ENCODE peak calls at places on chromosomes 11 and 22, in six cellular contexts. One of them, this sample, is unnamed.

GRCh38 chr11:123034587-123034986 is 27.3 kb downstream of the HSPA8 start:
- DNase-seq in colonic mucosa: no peak
- DNase-seq in heart right ventricle: no peak
- DNase-seq in CD8-positive, alpha-beta T cell: no peak
- DNase-seq in naive thymus-derived CD4-positive, alpha-beta T cell: no peak
- DNase-seq in breast epithelium: no peak
- DNase-seq in this sample: no peak

GRCh38 chr22:27207907-27208306 is 550.5 kb downstream of the MIAT start:
- DNase-seq in colonic mucosa: no peak
- DNase-seq in heart right ventricle: no peak
- DNase-seq in CD8-positive, alpha-beta T cell: no peak
- DNase-seq in naive thymus-derived CD4-positive, alpha-beta T cell: no peak
- DNase-seq in breast epithelium: no peak
- DNase-seq in this sample: no peak

GRCh38 chr11:126317681-126318641 is 14.1 kb downstream of the DCPS start:
- DNase-seq in colonic mucosa: peak; percentile 46
- DNase-seq in heart right ventricle: peak; percentile 81
- DNase-seq in CD8-positive, alpha-beta T cell: no peak
- DNase-seq in naive thymus-derived CD4-positive, alpha-beta T cell: no peak
- DNase-seq in breast epithelium: peak; percentile 58
- DNase-seq in this sample: no peak

GRCh38 chr22:45199723-45200122 is 36.0 kb downstream of the NUP50 start:
- DNase-seq in colonic mucosa: no peak
- DNase-seq in heart right ventricle: no peak
- DNase-seq in CD8-positive, alpha-beta T cell: no peak
- DNase-seq in naive thymus-derived CD4-positive, alpha-beta T cell: no peak
- DNase-seq in breast epithelium: no peak
- DNase-seq in this sample: no peak

GRCh38 chr11:117906710-117907109 is 22.5 kb downstream of the TMPRSS13 start:
- DNase-seq in colonic mucosa: no peak
- DNase-seq in heart right ventricle: no peak
- DNase-seq in CD8-positive, alpha-beta T cell: no peak
- DNase-seq in naive thymus-derived CD4-positive, alpha-beta T cell: no peak
- DNase-seq in breast epithelium: no peak
- DNase-seq in this sample: no peak

GRCh38 chr11:110903830-110904229 is 191.6 kb upstream of the ARHGAP20 start:
- DNase-seq in colonic mucosa: no peak
- DNase-seq in heart right ventricle: no peak
- DNase-seq in CD8-positive, alpha-beta T cell: no peak
- DNase-seq in naive thymus-derived CD4-positive, alpha-beta T cell: no peak
- DNase-seq in breast epithelium: no peak
- DNase-seq in this sample: no peak

GRCh38 chr22:40055143-40055926 is 60.6 kb downstream of the FAM83F start:
- DNase-seq in colonic mucosa: no peak
- DNase-seq in heart right ventricle: no peak
- DNase-seq in CD8-positive, alpha-beta T cell: no peak
- DNase-seq in naive thymus-derived CD4-positive, alpha-beta T cell: no peak
- DNase-seq in breast epithelium: no peak
- DNase-seq in this sample: no peak

GRCh38 chr11:57644748-57645715 is 4.7 kb downstream of the YPEL4 start:
- DNase-seq in colonic mucosa: peak; percentile 92
- DNase-seq in heart right ventricle: peak; percentile 86
- DNase-seq in CD8-positive, alpha-beta T cell: peak; percentile 79
- DNase-seq in naive thymus-derived CD4-positive, alpha-beta T cell: peak; percentile 61
- DNase-seq in breast epithelium: peak; percentile 85
- DNase-seq in this sample: peak; percentile 86

GRCh38 chr11:73269353-73270088 is 2.6 kb upstream of the P2RY6 start:
- DNase-seq in colonic mucosa: no peak
- DNase-seq in heart right ventricle: no peak
- DNase-seq in CD8-positive, alpha-beta T cell: no peak
- DNase-seq in naive thymus-derived CD4-positive, alpha-beta T cell: no peak
- DNase-seq in breast epithelium: no peak
- DNase-seq in this sample: peak; percentile 95

GRCh38 chr11:73350908-73351636 is 25.1 kb upstream of the RELT start:
- DNase-seq in colonic mucosa: peak; percentile 35
- DNase-seq in heart right ventricle: no peak
- DNase-seq in CD8-positive, alpha-beta T cell: peak; percentile 47
- DNase-seq in naive thymus-derived CD4-positive, alpha-beta T cell: peak; percentile 45
- DNase-seq in breast epithelium: no peak
- DNase-seq in this sample: no peak

GRCh38 chr22:29108137-29108536 is 35.3 kb downstream of the KREMEN1 start:
- DNase-seq in colonic mucosa: no peak
- DNase-seq in heart right ventricle: no peak
- DNase-seq in CD8-positive, alpha-beta T cell: no peak
- DNase-seq in naive thymus-derived CD4-positive, alpha-beta T cell: no peak
- DNase-seq in breast epithelium: no peak
- DNase-seq in this sample: peak; percentile 35

GRCh38 chr11:1113405-1114201 is 38.9 kb downstream of the MUC2 start:
- DNase-seq in colonic mucosa: no peak
- DNase-seq in heart right ventricle: no peak
- DNase-seq in CD8-positive, alpha-beta T cell: no peak
- DNase-seq in naive thymus-derived CD4-positive, alpha-beta T cell: no peak
- DNase-seq in breast epithelium: no peak
- DNase-seq in this sample: no peak

GRCh38 chr11:57406337-57406904 is 16.0 kb upstream of the PRG2 start:
- DNase-seq in colonic mucosa: no peak
- DNase-seq in heart right ventricle: peak; percentile 49
- DNase-seq in CD8-positive, alpha-beta T cell: no peak
- DNase-seq in naive thymus-derived CD4-positive, alpha-beta T cell: no peak
- DNase-seq in breast epithelium: no peak
- DNase-seq in this sample: no peak

GRCh38 chr11:69439127-69439526 is 42.3 kb upstream of the LINC01488 start:
- DNase-seq in colonic mucosa: no peak
- DNase-seq in heart right ventricle: no peak
- DNase-seq in CD8-positive, alpha-beta T cell: no peak
- DNase-seq in naive thymus-derived CD4-positive, alpha-beta T cell: no peak
- DNase-seq in breast epithelium: no peak
- DNase-seq in this sample: peak; percentile 56

GRCh38 chr11:114821626-114822025 is 143.3 kb downstream of the NXPE2 start:
- DNase-seq in colonic mucosa: no peak
- DNase-seq in heart right ventricle: no peak
- DNase-seq in CD8-positive, alpha-beta T cell: no peak
- DNase-seq in naive thymus-derived CD4-positive, alpha-beta T cell: no peak
- DNase-seq in breast epithelium: no peak
- DNase-seq in this sample: no peak

GRCh38 chr22:43515411-43515810 is 103.6 kb downstream of the MPPED1 start:
- DNase-seq in colonic mucosa: no peak
- DNase-seq in heart right ventricle: no peak
- DNase-seq in CD8-positive, alpha-beta T cell: no peak
- DNase-seq in naive thymus-derived CD4-positive, alpha-beta T cell: no peak
- DNase-seq in breast epithelium: no peak
- DNase-seq in this sample: no peak

GRCh38 chr11:77191823-77192495 is 63.9 kb downstream of the MYO7A start:
- DNase-seq in colonic mucosa: peak; percentile 91
- DNase-seq in heart right ventricle: no peak
- DNase-seq in CD8-positive, alpha-beta T cell: peak; percentile 26
- DNase-seq in naive thymus-derived CD4-positive, alpha-beta T cell: no peak
- DNase-seq in breast epithelium: peak; percentile 86
- DNase-seq in this sample: peak; percentile 90

GRCh38 chr11:35321111-35321510 is 98.2 kb downstream of the SLC1A2 start:
- DNase-seq in colonic mucosa: no peak
- DNase-seq in heart right ventricle: no peak
- DNase-seq in CD8-positive, alpha-beta T cell: no peak
- DNase-seq in naive thymus-derived CD4-positive, alpha-beta T cell: no peak
- DNase-seq in breast epithelium: no peak
- DNase-seq in this sample: no peak

GRCh38 chr22:43554259-43554636 is 142.4 kb downstream of the MPPED1 start:
- DNase-seq in colonic mucosa: no peak
- DNase-seq in heart right ventricle: no peak
- DNase-seq in CD8-positive, alpha-beta T cell: no peak
- DNase-seq in naive thymus-derived CD4-positive, alpha-beta T cell: no peak
- DNase-seq in breast epithelium: peak; percentile 2
- DNase-seq in this sample: no peak

GRCh38 chr11:81165164-81165563 is 1568.5 kb downstream of the FAM181B start:
- DNase-seq in colonic mucosa: no peak
- DNase-seq in heart right ventricle: no peak
- DNase-seq in CD8-positive, alpha-beta T cell: no peak
- DNase-seq in naive thymus-derived CD4-positive, alpha-beta T cell: no peak
- DNase-seq in breast epithelium: no peak
- DNase-seq in this sample: no peak

GRCh38 chr11:22031791-22032190 is 161.1 kb upstream of the ANO5 start:
- DNase-seq in colonic mucosa: no peak
- DNase-seq in heart right ventricle: no peak
- DNase-seq in CD8-positive, alpha-beta T cell: no peak
- DNase-seq in naive thymus-derived CD4-positive, alpha-beta T cell: no peak
- DNase-seq in breast epithelium: no peak
- DNase-seq in this sample: no peak

GRCh38 chr22:31084811-31085492 is 3.8 kb downstream of the SMTN start:
- DNase-seq in colonic mucosa: peak; percentile 89
- DNase-seq in heart right ventricle: peak; percentile 89
- DNase-seq in CD8-positive, alpha-beta T cell: peak; percentile 76
- DNase-seq in naive thymus-derived CD4-positive, alpha-beta T cell: peak; percentile 74
- DNase-seq in breast epithelium: peak; percentile 91
- DNase-seq in this sample: no peak

GRCh38 chr11:17408641-17409040 is 20.2 kb upstream of the KCNJ11 start:
- DNase-seq in colonic mucosa: no peak
- DNase-seq in heart right ventricle: no peak
- DNase-seq in CD8-positive, alpha-beta T cell: no peak
- DNase-seq in naive thymus-derived CD4-positive, alpha-beta T cell: no peak
- DNase-seq in breast epithelium: no peak
- DNase-seq in this sample: no peak
- H3K4me1 ChIP-seq in colonic mucosa: no peaks in the 10 kb centered on the region
- H3K4me1 ChIP-seq in heart right ventricle: peaks cover 19% of the 10 kb centered on the region
- H3K4me1 ChIP-seq in CD8-positive, alpha-beta T cell: no peaks in the 10 kb centered on the region
- H3K4me1 ChIP-seq in naive thymus-derived CD4-positive, alpha-beta T cell: no peaks in the 10 kb centered on the region
- H3K4me1 ChIP-seq in breast epithelium: peaks cover 15% of the 10 kb centered on the region
- H3K4me1 ChIP-seq in this sample: no peaks in the 10 kb centered on the region

GRCh38 chr22:18101536-18101935 is 9.1 kb upstream of the TUBA8 start:
- DNase-seq in colonic mucosa: no peak
- DNase-seq in heart right ventricle: no peak
- DNase-seq in CD8-positive, alpha-beta T cell: no peak
- DNase-seq in naive thymus-derived CD4-positive, alpha-beta T cell: no peak
- DNase-seq in breast epithelium: no peak
- DNase-seq in this sample: no peak

GRCh38 chr22:18100781-18101180 is 9.8 kb upstream of the TUBA8 start:
- DNase-seq in colonic mucosa: no peak
- DNase-seq in heart right ventricle: no peak
- DNase-seq in CD8-positive, alpha-beta T cell: no peak
- DNase-seq in naive thymus-derived CD4-positive, alpha-beta T cell: no peak
- DNase-seq in breast epithelium: no peak
- DNase-seq in this sample: no peak

GRCh38 chr22:18104566-18104965 is 6.0 kb upstream of the TUBA8 start:
- DNase-seq in colonic mucosa: no peak
- DNase-seq in heart right ventricle: no peak
- DNase-seq in CD8-positive, alpha-beta T cell: no peak
- DNase-seq in naive thymus-derived CD4-positive, alpha-beta T cell: no peak
- DNase-seq in breast epithelium: no peak
- DNase-seq in this sample: no peak

GRCh38 chr22:18108187-18108586 is 2.4 kb upstream of the TUBA8 start:
- DNase-seq in colonic mucosa: no peak
- DNase-seq in heart right ventricle: no peak
- DNase-seq in CD8-positive, alpha-beta T cell: no peak
- DNase-seq in naive thymus-derived CD4-positive, alpha-beta T cell: no peak
- DNase-seq in breast epithelium: no peak
- DNase-seq in this sample: no peak

GRCh38 chr22:18103527-18104269 is 6.9 kb upstream of the TUBA8 start:
- DNase-seq in colonic mucosa: no peak
- DNase-seq in heart right ventricle: no peak
- DNase-seq in CD8-positive, alpha-beta T cell: no peak
- DNase-seq in naive thymus-derived CD4-positive, alpha-beta T cell: no peak
- DNase-seq in breast epithelium: no peak
- DNase-seq in this sample: no peak
- H3K36me3 ChIP-seq in colonic mucosa: no peaks in the 10 kb centered on the region
- H3K36me3 ChIP-seq in heart right ventricle: no peaks in the 10 kb centered on the region
- H3K36me3 ChIP-seq in CD8-positive, alpha-beta T cell: no peaks in the 10 kb centered on the region
- H3K36me3 ChIP-seq in naive thymus-derived CD4-positive, alpha-beta T cell: no peaks in the 10 kb centered on the region
- H3K36me3 ChIP-seq in breast epithelium: no peaks in the 10 kb centered on the region
- H3K36me3 ChIP-seq in this sample: no peaks in the 10 kb centered on the region

DNA sequence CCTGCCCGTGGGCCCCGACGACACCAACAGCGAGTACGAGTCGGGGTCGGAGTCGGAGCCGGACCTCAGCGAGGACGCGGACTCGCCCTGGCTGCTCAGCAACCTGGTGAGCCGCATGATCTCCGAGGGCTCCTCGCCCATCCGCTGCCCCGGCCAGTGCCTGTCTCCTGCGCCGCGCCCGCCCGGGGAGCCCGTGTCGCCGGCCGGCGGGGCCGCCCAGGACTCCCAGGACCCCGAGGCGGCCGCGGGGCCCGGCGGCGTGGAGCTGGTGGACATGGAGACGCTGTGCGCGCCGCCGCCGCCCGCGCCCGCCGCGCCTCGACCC is 3.6 kb downstream of the MAPK8IP2 start:
- DNase-seq in colonic mucosa: no peak
- DNase-seq in heart right ventricle: no peak
- DNase-seq in CD8-positive, alpha-beta T cell: no peak
- DNase-seq in naive thymus-derived CD4-positive, alpha-beta T cell: no peak
- DNase-seq in breast epithelium: no peak
- DNase-seq in this sample: no peak
- H3K4me1 ChIP-seq in colonic mucosa: no peaks in the 10 kb centered on the region
- H3K4me1 ChIP-seq in heart right ventricle: peaks cover 5% of the 10 kb centered on the region
- H3K4me1 ChIP-seq in CD8-positive, alpha-beta T cell: no peaks in the 10 kb centered on the region
- H3K4me1 ChIP-seq in naive thymus-derived CD4-positive, alpha-beta T cell: no peaks in the 10 kb centered on the region
- H3K4me1 ChIP-seq in breast epithelium: peaks cover 4% of the 10 kb centered on the region
- H3K4me1 ChIP-seq in this sample: peaks cover 5% of the 10 kb centered on the region

GRCh38 chr22:35824256-35824655 is 106.6 kb downstream of the APOL5 start:
- DNase-seq in colonic mucosa: no peak
- DNase-seq in heart right ventricle: no peak
- DNase-seq in CD8-positive, alpha-beta T cell: no peak
- DNase-seq in naive thymus-derived CD4-positive, alpha-beta T cell: no peak
- DNase-seq in breast epithelium: no peak
- DNase-seq in this sample: no peak

GRCh38 chr22:35818897-35819296 is 101.2 kb downstream of the APOL5 start:
- DNase-seq in colonic mucosa: no peak
- DNase-seq in heart right ventricle: no peak
- DNase-seq in CD8-positive, alpha-beta T cell: no peak
- DNase-seq in naive thymus-derived CD4-positive, alpha-beta T cell: no peak
- DNase-seq in breast epithelium: no peak
- DNase-seq in this sample: no peak

GRCh38 chr22:35819421-35819820 is 101.7 kb downstream of the APOL5 start:
- DNase-seq in colonic mucosa: no peak
- DNase-seq in heart right ventricle: no peak
- DNase-seq in CD8-positive, alpha-beta T cell: no peak
- DNase-seq in naive thymus-derived CD4-positive, alpha-beta T cell: no peak
- DNase-seq in breast epithelium: no peak
- DNase-seq in this sample: no peak

DNA sequence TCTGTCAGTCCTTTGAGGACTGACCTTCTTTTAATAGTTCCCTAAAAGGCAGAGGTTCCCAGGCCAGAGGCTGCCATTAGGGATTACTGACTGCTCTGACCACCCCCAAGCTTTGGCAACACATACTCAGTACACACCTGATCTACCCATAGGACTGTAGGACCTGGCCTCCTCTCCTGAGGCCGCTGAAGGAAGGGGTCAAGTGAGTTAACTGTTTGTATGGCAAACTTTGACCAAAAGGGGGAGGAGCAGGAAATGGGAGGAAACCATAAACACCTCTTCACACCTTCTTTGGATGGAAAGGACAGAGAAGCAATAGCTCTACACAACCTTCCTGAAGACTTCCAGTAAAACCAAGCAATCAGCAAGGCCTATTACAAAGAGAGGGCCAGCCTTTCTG is 104.0 kb downstream of the APOL5 start:
- DNase-seq in colonic mucosa: peak; percentile 44
- DNase-seq in heart right ventricle: no peak
- DNase-seq in CD8-positive, alpha-beta T cell: no peak
- DNase-seq in naive thymus-derived CD4-positive, alpha-beta T cell: no peak
- DNase-seq in breast epithelium: no peak
- DNase-seq in this sample: peak; percentile 11
- H3K36me3 ChIP-seq in colonic mucosa: no peaks in the 10 kb centered on the region
- H3K36me3 ChIP-seq in heart right ventricle: no peaks in the 10 kb centered on the region
- H3K36me3 ChIP-seq in CD8-positive, alpha-beta T cell: no peaks in the 10 kb centered on the region
- H3K36me3 ChIP-seq in naive thymus-derived CD4-positive, alpha-beta T cell: no peaks in the 10 kb centered on the region
- H3K36me3 ChIP-seq in breast epithelium: no peaks in the 10 kb centered on the region
- H3K36me3 ChIP-seq in this sample: no peaks in the 10 kb centered on the region